ENCODE peak calls at places on chromosomes 6 and 20, in nine cellular contexts. Y is effector memory CD4-positive, alpha-beta T cell; U is A549; V is mesendoderm; E is tibial artery; N is lung; Z is tibial nerve; M is adrenal gland; X is CD8-positive, alpha-beta T cell. O is an unnamed sample. For H3K4me1, the result is how much of the 10 kb centered on the place peaks cover.

GRCh38 chr6:19848465-19848864 is 11.3 kb downstream of the ID4 start:
- DNase-seq in Z (no peak), N (no peak), E (no peak), X (no peak), Y (no peak), V (no peak), M (no peak), U (no peak), O (no peak)

GRCh38 chr6:129212081-129212480 is 329.1 kb downstream of the LAMA2 start:
- DNase-seq in E (no peak), M (no peak), V (no peak), Y (no peak), U (no peak), N (no peak), X (no peak), Z (no peak), O (no peak)

GRCh38 chr20:32278199-32278643 is 770 bp downstream of the KIF3B start:
- DNase-seq in Z (no peak), X (no peak), Y (no peak), U (no peak), V (peak), N (no peak), M (no peak), E (peak), O (no peak)

GRCh38 chr20:21571841-21572690 is 58.2 kb upstream of the NKX2-2 start:
- DNase-seq in Z (no peak), V (peak), M (no peak), U (no peak), E (no peak), Y (no peak), N (no peak), X (no peak), O (no peak)

GRCh38 chr20:50728981-50729874 is 2.2 kb upstream of the PARD6B start:
- DNase-seq in V (no peak), U (no peak), E (peak), X (no peak), M (no peak), Y (no peak), N (peak), Z (no peak), O (no peak)

GRCh38 chr6:51515052-51515402 is 572.4 kb downstream of the PKHD1 start:
- DNase-seq in M (no peak), U (no peak), Z (no peak), N (no peak), Y (no peak), E (no peak), X (no peak), V (no peak), O (peak)

GRCh38 chr6:157219201-157220200 is 103.8 kb downstream of the TMEM242 start:
- DNase-seq in X (no peak), N (no peak), M (no peak), V (peak), U (no peak), E (peak), Z (no peak), Y (no peak), O (no peak)

GRCh38 chr6:72905705-72906478 is 284.0 kb downstream of the KCNQ5 start:
- DNase-seq in Z (no peak), N (no peak), U (no peak), M (no peak), Y (no peak), X (no peak), V (peak), E (no peak), O (no peak)

GRCh38 chr6:593139-593906 is 63.6 kb downstream of the HUS1B start:
- DNase-seq in X (peak), M (peak), E (no peak), V (peak), N (peak), U (peak), Z (peak), Y (peak), O (peak)

GRCh38 chr6:158219229-158219628 is 51.1 kb downstream of the GTF2H5 start:
- DNase-seq in Y (no peak), N (peak), Z (no peak), M (no peak), X (no peak), U (no peak), E (no peak), V (no peak), O (no peak)

GRCh38 chr6:43856005-43856765 is 86.2 kb downstream of the VEGFA start:
- DNase-seq in V (peak), M (peak), Y (no peak), N (peak), Z (no peak), U (peak), E (no peak), X (no peak), O (peak)

GRCh38 chr6:75272145-75272840 is 12.3 kb downstream of the TMEM30A start:
- DNase-seq in N (no peak), E (no peak), M (no peak), Y (no peak), X (no peak), U (no peak), V (no peak), Z (no peak), O (no peak)

GRCh38 chr6:136784910-136785746 is 7.1 kb downstream of the MAP3K5 start:
- DNase-seq in V (peak), Z (no peak), M (peak), Y (no peak), E (peak), U (no peak), X (peak), N (peak), O (no peak)

GRCh38 chr6:87155920-87156600 is 695 bp downstream of the ZNF292 start:
- DNase-seq in N (peak), Y (peak), U (peak), V (peak), M (peak), X (peak), Z (peak), E (peak), O (peak)

GRCh38 chr20:48635791-48636267 is 192.0 kb downstream of the PREX1 start:
- DNase-seq in M (peak), N (no peak), E (no peak), V (peak), Z (no peak), Y (peak), X (no peak), U (peak), O (peak)

GRCh38 chr6:106451419-106451818 is 90.9 kb downstream of the CRYBG1 start:
- DNase-seq in V (no peak), N (no peak), E (no peak), Z (no peak), X (no peak), M (no peak), U (no peak), Y (no peak), O (no peak)

GRCh38 chr6:152598858-152599537 is 38.2 kb downstream of the SYNE1 start:
- DNase-seq in M (no peak), Z (no peak), V (no peak), U (no peak), Y (no peak), E (no peak), X (no peak), N (no peak), O (no peak)

GRCh38 chr6:138914701-138915100 is 73.4 kb downstream of the REPS1 start:
- DNase-seq in U (no peak), X (no peak), V (no peak), Z (no peak), Y (no peak), M (no peak), N (no peak), E (no peak), O (no peak)

GRCh38 chr6:32944265-32944664 is 3.4 kb upstream of the HLA-DMB start:
- DNase-seq in X (peak), E (no peak), N (peak), U (no peak), Z (peak), Y (no peak), V (no peak), M (no peak), O (no peak)

GRCh38 chr6:52735071-52735470 is 28.2 kb downstream of the GSTA2 start:
- DNase-seq in X (no peak), Z (no peak), M (no peak), Y (no peak), V (no peak), U (no peak), N (no peak), E (no peak), O (no peak)

GRCh38 chr20:57693670-57694329 is 16.0 kb downstream of the PMEPA1 start:
- DNase-seq in U (no peak), M (no peak), Z (no peak), Y (no peak), X (no peak), E (no peak), N (no peak), V (no peak), O (no peak)
- H3K27ac ChIP-seq in U (peak), M (peak), Z (peak), Y (no peak), X (no peak), E (peak), N (peak), V (no peak), O (no peak)

DNA sequence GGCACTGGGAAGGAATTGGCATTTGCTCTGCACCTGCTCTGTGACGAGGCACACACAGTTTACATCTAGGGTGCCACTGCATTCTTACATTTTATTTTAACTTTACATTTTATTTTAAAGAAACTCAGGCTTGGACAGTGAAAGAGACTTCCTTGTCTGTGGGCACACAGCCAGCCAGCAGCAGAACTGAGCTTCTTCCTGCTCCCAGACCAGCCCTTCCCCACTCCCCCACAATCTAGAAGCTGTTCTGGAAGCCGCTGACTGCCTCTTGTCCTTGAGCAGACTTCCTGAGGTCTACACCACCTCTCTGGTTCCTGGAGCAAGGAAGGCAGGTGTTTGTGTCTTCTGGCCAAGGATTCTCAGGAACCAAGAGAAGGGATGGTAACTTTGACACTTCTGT is 27.9 kb upstream of the CD93 start:
- DNase-seq in Y (no peak), M (no peak), X (no peak), V (no peak), E (no peak), N (no peak), Z (no peak), U (no peak), O (no peak)
- H3K4me1 ChIP-seq in Y (under half), M (under half), X (under half), V (under half), E (under half), N (under half), Z (under half), U (under half), O (under half)

GRCh38 chr6:42217165-42217522 is 517 bp downstream of the MRPS10 start:
- DNase-seq in U (no peak), E (no peak), N (no peak), M (no peak), V (no peak), X (no peak), Z (no peak), Y (no peak), O (peak)

GRCh38 chr6:42222450-42222849 is 4.8 kb upstream of the MRPS10 start:
- DNase-seq in Z (no peak), E (no peak), N (no peak), M (no peak), Y (no peak), X (no peak), U (no peak), V (no peak), O (no peak)

GRCh38 chr6:42221546-42221945 is 3.9 kb upstream of the MRPS10 start:
- DNase-seq in M (no peak), N (no peak), V (no peak), U (no peak), Z (no peak), X (no peak), Y (no peak), E (no peak), O (no peak)

GRCh38 chr6:42217523-42218367 is at the start of gene MRPS10:
- DNase-seq in M (peak), Y (peak), X (peak), N (peak), E (peak), U (peak), Z (peak), V (peak), O (peak)

DNA sequence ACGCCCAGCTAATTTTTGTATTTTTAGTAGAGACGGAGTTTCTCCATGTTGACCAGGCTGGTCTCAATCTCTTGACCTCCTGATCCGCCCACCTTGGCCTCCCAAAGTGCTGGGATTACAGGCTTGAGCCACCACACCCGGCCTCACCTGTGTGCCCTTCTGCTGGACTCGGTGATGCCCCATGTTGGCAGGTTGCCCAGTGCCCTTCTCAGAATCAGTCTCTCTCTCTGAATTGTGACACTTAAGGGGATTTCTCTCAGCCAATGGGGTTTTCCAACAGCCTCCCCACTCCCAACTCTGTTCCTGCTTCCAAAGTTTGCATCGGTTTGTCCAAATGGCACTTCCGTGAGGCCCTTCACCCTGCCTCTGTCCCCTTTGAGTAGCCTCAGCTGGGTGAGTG is 3.1 kb upstream of the MRPS10 start:
- DNase-seq in Z (no peak), N (no peak), V (no peak), U (no peak), E (no peak), Y (no peak), M (no peak), X (no peak), O (no peak)
- H3K27ac ChIP-seq in Z (no peak), N (no peak), V (no peak), U (peak), E (no peak), Y (no peak), M (no peak), X (no peak), O (no peak)

GRCh38 chr20:5660346-5660745 is 89.9 kb upstream of the SHLD1 start:
- DNase-seq in E (no peak), V (no peak), U (no peak), M (no peak), X (no peak), Z (no peak), N (no peak), Y (no peak), O (no peak)

GRCh38 chr20:5657873-5658200 is 92.4 kb upstream of the SHLD1 start:
- DNase-seq in E (no peak), X (no peak), Y (no peak), V (no peak), Z (no peak), M (no peak), U (no peak), N (no peak), O (no peak)

GRCh38 chr20:5657190-5657872 is 92.9 kb upstream of the SHLD1 start:
- DNase-seq in M (peak), N (peak), X (no peak), V (no peak), U (peak), Y (no peak), E (no peak), Z (peak), O (peak)

GRCh38 chr20:5656136-5656535 is 94.1 kb upstream of the SHLD1 start:
- DNase-seq in Z (no peak), E (peak), M (no peak), U (no peak), Y (no peak), V (no peak), X (no peak), N (no peak), O (no peak)

GRCh38 chr20:5658897-5659296 is 91.3 kb upstream of the SHLD1 start:
- DNase-seq in M (peak), Z (peak), U (peak), X (peak), N (peak), V (peak), Y (no peak), E (peak), O (peak)
- H3K4me1 ChIP-seq in M (under half), Z (under half), U (half or more), X (under half), N (under half), V (under half), Y (under half), E (under half), O (under half)